ENCODE peak calls at places on chromosomes 2 and 18, in ten cellular contexts. One of them, this sample, is unnamed.

GRCh38 chr2:120210234-120210781 is 12.9 kb downstream of the TMEM185B start:
- DNase-seq in GM12878: no peak
- DNase-seq in upper lobe of left lung: no peak
- DNase-seq in K562: no peak
- DNase-seq in sigmoid colon: no peak
- DNase-seq in spleen: peak; percentile 83
- DNase-seq in suprapubic skin: no peak
- DNase-seq in HCT116: no peak
- DNase-seq in HepG2: no peak
- DNase-seq in transverse colon: no peak
- DNase-seq in this sample: no peak

GRCh38 chr18:7921938-7922587 is 354.9 kb downstream of the PTPRM start:
- DNase-seq in sigmoid colon: no peak
- DNase-seq in K562: no peak
- DNase-seq in upper lobe of left lung: no peak
- DNase-seq in suprapubic skin: no peak
- DNase-seq in spleen: no peak
- DNase-seq in transverse colon: no peak
- DNase-seq in HCT116: peak; percentile 54
- DNase-seq in HepG2: peak; percentile 76
- DNase-seq in GM12878: no peak
- DNase-seq in this sample: no peak

GRCh38 chr2:84129018-84129417 is 330.1 kb downstream of the SUCLG1 start:
- DNase-seq in HCT116: no peak
- DNase-seq in upper lobe of left lung: no peak
- DNase-seq in transverse colon: no peak
- DNase-seq in sigmoid colon: no peak
- DNase-seq in GM12878: no peak
- DNase-seq in suprapubic skin: no peak
- DNase-seq in K562: no peak
- DNase-seq in HepG2: no peak
- DNase-seq in spleen: no peak
- DNase-seq in this sample: no peak

GRCh38 chr2:101710690-101711318 is 13.3 kb downstream of the MAP4K4 start:
- DNase-seq in suprapubic skin: no peak
- DNase-seq in upper lobe of left lung: no peak
- DNase-seq in sigmoid colon: no peak
- DNase-seq in HepG2: no peak
- DNase-seq in K562: no peak
- DNase-seq in HCT116: no peak
- DNase-seq in GM12878: no peak
- DNase-seq in spleen: no peak
- DNase-seq in transverse colon: no peak
- DNase-seq in this sample: no peak

GRCh38 chr2:227818569-227819397 is 5.1 kb downstream of the CCL20 start:
- DNase-seq in spleen: no peak
- DNase-seq in K562: no peak
- DNase-seq in suprapubic skin: peak; percentile 83
- DNase-seq in sigmoid colon: peak; percentile 79
- DNase-seq in HepG2: peak; percentile 100
- DNase-seq in HCT116: no peak
- DNase-seq in upper lobe of left lung: no peak
- DNase-seq in GM12878: no peak
- DNase-seq in transverse colon: peak; percentile 39
- DNase-seq in this sample: peak; percentile 43

GRCh38 chr2:189222440-189222839 is 42.9 kb upstream of the COL5A2 start:
- DNase-seq in K562: no peak
- DNase-seq in transverse colon: peak; percentile 58
- DNase-seq in GM12878: no peak
- DNase-seq in spleen: no peak
- DNase-seq in sigmoid colon: peak; percentile 70
- DNase-seq in suprapubic skin: no peak
- DNase-seq in HepG2: no peak
- DNase-seq in upper lobe of left lung: no peak
- DNase-seq in HCT116: no peak
- DNase-seq in this sample: no peak

GRCh38 chr18:28559511-28559910 is 382.6 kb upstream of the CDH2 start:
- DNase-seq in transverse colon: no peak
- DNase-seq in upper lobe of left lung: no peak
- DNase-seq in spleen: no peak
- DNase-seq in HepG2: no peak
- DNase-seq in HCT116: no peak
- DNase-seq in sigmoid colon: no peak
- DNase-seq in GM12878: no peak
- DNase-seq in suprapubic skin: no peak
- DNase-seq in K562: no peak
- DNase-seq in this sample: no peak

GRCh38 chr2:20551945-20552328 is 99.0 kb downstream of the HS1BP3 start:
- DNase-seq in transverse colon: no peak
- DNase-seq in HCT116: no peak
- DNase-seq in GM12878: no peak
- DNase-seq in sigmoid colon: no peak
- DNase-seq in spleen: peak; percentile 47
- DNase-seq in K562: no peak
- DNase-seq in suprapubic skin: no peak
- DNase-seq in upper lobe of left lung: no peak
- DNase-seq in HepG2: no peak
- DNase-seq in this sample: no peak

GRCh38 chr18:77099501-77100370 is 32.8 kb downstream of the MBP start:
- DNase-seq in upper lobe of left lung: no peak
- DNase-seq in HCT116: no peak
- DNase-seq in transverse colon: no peak
- DNase-seq in spleen: no peak
- DNase-seq in HepG2: no peak
- DNase-seq in sigmoid colon: no peak
- DNase-seq in suprapubic skin: no peak
- DNase-seq in K562: no peak
- DNase-seq in GM12878: no peak
- DNase-seq in this sample: no peak

GRCh38 chr18:77102246-77103040 is 30.1 kb downstream of the MBP start:
- DNase-seq in spleen: no peak
- DNase-seq in suprapubic skin: no peak
- DNase-seq in K562: no peak
- DNase-seq in GM12878: peak; percentile 74
- DNase-seq in transverse colon: no peak
- DNase-seq in HCT116: no peak
- DNase-seq in sigmoid colon: no peak
- DNase-seq in HepG2: no peak
- DNase-seq in upper lobe of left lung: no peak
- DNase-seq in this sample: no peak

GRCh38 chr18:77098554-77099174 is 33.9 kb downstream of the MBP start:
- DNase-seq in sigmoid colon: no peak
- DNase-seq in HCT116: no peak
- DNase-seq in K562: no peak
- DNase-seq in HepG2: no peak
- DNase-seq in spleen: no peak
- DNase-seq in GM12878: no peak
- DNase-seq in upper lobe of left lung: no peak
- DNase-seq in suprapubic skin: no peak
- DNase-seq in transverse colon: no peak
- DNase-seq in this sample: no peak

GRCh38 chr18:77101410-77102245 is 31.0 kb downstream of the MBP start:
- DNase-seq in HepG2: no peak
- DNase-seq in K562: no peak
- DNase-seq in spleen: peak; percentile 91
- DNase-seq in suprapubic skin: peak; percentile 94
- DNase-seq in GM12878: peak; percentile 61
- DNase-seq in upper lobe of left lung: no peak
- DNase-seq in sigmoid colon: peak; percentile 93
- DNase-seq in HCT116: peak; percentile 89
- DNase-seq in transverse colon: peak; percentile 64
- DNase-seq in this sample: no peak

DNA sequence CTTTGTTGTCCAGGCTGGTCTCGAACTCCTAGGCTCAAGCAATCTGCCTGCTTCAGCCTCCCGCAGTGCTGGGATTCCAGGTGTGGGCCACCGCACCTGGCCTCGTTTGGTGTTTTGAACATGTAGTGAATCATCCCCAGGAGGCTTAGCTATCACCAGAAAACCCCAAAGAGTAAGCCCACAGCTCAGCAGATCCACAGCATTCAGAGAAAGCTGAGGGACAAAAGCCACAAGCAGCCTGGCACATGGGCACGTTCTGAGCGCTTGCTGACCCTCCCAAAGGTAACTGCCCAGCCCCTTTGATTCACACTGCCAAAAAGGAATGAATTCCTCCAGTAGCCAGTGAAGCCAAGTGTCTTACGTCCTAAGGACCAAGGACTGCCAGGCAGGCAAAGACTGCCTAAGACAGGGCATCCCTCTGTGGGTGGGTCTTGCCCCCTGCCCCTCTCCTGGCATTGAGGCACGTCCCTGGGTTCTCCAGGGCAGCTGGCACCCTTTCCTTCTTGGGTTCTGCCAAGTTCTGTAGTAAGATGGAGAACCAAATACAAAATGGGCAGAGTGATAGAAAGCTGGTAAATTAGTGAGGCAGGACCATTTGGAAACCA is 31.7 kb downstream of the MBP start:
- DNase-seq in transverse colon: no peak
- DNase-seq in K562: no peak
- DNase-seq in upper lobe of left lung: no peak
- DNase-seq in suprapubic skin: no peak
- DNase-seq in sigmoid colon: no peak
- DNase-seq in spleen: no peak
- DNase-seq in GM12878: no peak
- DNase-seq in HCT116: no peak
- DNase-seq in HepG2: no peak
- DNase-seq in this sample: no peak
- TF ChIP-seq POLR2AphosphoS5 in transverse colon: no peak
- TF ChIP-seq POLR2AphosphoS5 in K562: no peak
- TF ChIP-seq POLR2AphosphoS5 in upper lobe of left lung: no peak
- TF ChIP-seq POLR2AphosphoS5 in suprapubic skin: no peak
- TF ChIP-seq POLR2AphosphoS5 in sigmoid colon: no peak
- TF ChIP-seq POLR2AphosphoS5 in spleen: no peak
- TF ChIP-seq POLR2AphosphoS5 in GM12878: no peak
- TF ChIP-seq POLR2AphosphoS5 in HCT116: no peak
- TF ChIP-seq POLR2AphosphoS5 in HepG2: no peak
- TF ChIP-seq POLR2AphosphoS5 in this sample: no peak

DNA sequence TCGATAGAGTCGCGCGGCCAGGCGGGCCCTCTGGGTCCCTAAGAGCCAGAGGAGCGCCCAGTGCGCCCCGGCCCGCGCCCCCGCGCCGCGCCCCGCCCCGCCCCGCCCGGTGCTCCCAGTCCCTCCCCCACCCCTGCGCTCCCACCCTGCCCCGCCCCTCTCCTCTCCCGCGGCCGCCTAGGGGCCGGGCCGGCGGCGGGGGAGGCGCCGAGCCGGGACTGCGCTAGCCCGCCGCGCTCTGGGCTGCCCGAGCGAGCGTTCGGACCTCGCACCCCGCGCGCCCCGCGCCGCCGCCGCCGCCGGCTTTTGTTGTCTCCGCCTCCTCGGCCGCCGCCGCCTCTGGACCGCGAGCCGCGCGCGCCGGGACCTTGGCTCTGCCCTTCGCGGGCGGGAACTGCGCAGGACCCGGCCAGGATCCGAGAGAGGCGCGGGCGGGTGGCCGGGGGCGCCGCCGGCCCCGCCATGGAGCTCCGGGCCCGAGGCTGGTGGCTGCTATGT is at the start of gene GPC1:
- DNase-seq in GM12878: no peak
- DNase-seq in spleen: peak; percentile 85
- DNase-seq in HCT116: peak; percentile 45
- DNase-seq in suprapubic skin: peak; percentile 67
- DNase-seq in transverse colon: peak; percentile 69
- DNase-seq in sigmoid colon: peak; percentile 85
- DNase-seq in upper lobe of left lung: peak; percentile 96
- DNase-seq in K562: peak; percentile 93
- DNase-seq in HepG2: peak; percentile 40
- DNase-seq in this sample: no peak
- TF ChIP-seq POLR2A in GM12878: no peak
- TF ChIP-seq POLR2A in spleen: no peak
- TF ChIP-seq POLR2A in HCT116: no peak
- TF ChIP-seq POLR2A in suprapubic skin: no peak
- TF ChIP-seq POLR2A in transverse colon: no peak
- TF ChIP-seq POLR2A in sigmoid colon: no peak
- TF ChIP-seq POLR2A in upper lobe of left lung: peak; percentile 36
- TF ChIP-seq POLR2A in K562: no peak
- TF ChIP-seq POLR2A in HepG2: no peak
- TF ChIP-seq POLR2A in this sample: no peak

DNA sequence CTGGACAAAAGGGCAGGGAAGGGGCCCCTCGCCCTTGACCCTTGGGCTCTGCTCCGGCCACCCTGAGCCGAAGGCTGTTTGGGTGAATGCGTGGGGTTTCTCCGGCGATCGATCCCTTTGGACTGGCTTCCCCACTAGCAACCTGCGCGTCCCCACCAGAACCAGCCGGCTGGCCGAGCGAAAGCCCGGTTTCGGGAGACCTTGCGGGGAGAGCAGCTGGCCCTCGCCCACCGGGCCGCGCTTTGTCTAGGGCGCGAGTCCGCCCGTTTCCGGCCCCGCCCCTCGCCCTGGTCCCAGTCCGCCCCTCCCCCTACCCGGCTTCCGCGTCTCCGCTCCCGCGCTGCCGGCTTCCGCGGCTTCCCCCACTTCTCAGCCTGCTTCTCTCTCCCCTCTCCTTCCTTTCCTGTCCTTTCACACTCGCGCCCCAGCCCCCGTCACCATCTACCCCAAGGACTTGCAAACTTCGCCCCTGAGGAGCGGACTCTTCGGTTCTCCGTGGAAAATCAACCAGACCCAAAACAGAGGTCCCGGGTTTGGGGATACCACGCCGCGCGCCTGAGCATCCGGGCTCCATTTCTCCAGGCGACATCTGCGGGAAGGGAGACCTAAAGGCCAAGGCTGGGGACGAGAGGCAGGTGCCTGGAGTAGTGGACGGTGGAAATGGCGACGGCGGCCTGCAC is 48.0 kb upstream of the ATP6V1B1 start:
- DNase-seq in suprapubic skin: peak; percentile 62
- DNase-seq in sigmoid colon: no peak
- DNase-seq in GM12878: no peak
- DNase-seq in HCT116: no peak
- DNase-seq in spleen: no peak
- DNase-seq in HepG2: no peak
- DNase-seq in K562: no peak
- DNase-seq in upper lobe of left lung: peak; percentile 86
- DNase-seq in transverse colon: peak; percentile 54
- DNase-seq in this sample: no peak
- H3K4me3 ChIP-seq in suprapubic skin: peak overlapping the region; percentile 35
- H3K4me3 ChIP-seq in sigmoid colon: peak overlapping the region; percentile 39
- H3K4me3 ChIP-seq in GM12878: no peak overlapping the region
- H3K4me3 ChIP-seq in HCT116: no peak overlapping the region
- H3K4me3 ChIP-seq in spleen: peak overlapping the region; percentile 41
- H3K4me3 ChIP-seq in HepG2: peak overlapping the region; percentile 69
- H3K4me3 ChIP-seq in K562: no peak overlapping the region
- H3K4me3 ChIP-seq in upper lobe of left lung: peak overlapping the region; percentile 44
- H3K4me3 ChIP-seq in transverse colon: peak overlapping the region; percentile 24
- H3K4me3 ChIP-seq in this sample: peak overlapping the region; percentile 52

GRCh38 chr2:23386422-23387220 is 1.6 kb downstream of the KLHL29 start:
- DNase-seq in HepG2: no peak
- DNase-seq in suprapubic skin: no peak
- DNase-seq in HCT116: no peak
- DNase-seq in sigmoid colon: peak; percentile 81
- DNase-seq in spleen: peak; percentile 77
- DNase-seq in GM12878: no peak
- DNase-seq in K562: no peak
- DNase-seq in upper lobe of left lung: peak; percentile 91
- DNase-seq in transverse colon: peak; percentile 35
- DNase-seq in this sample: no peak

GRCh38 chr2:23383087-23383486 is 1.9 kb upstream of the KLHL29 start:
- DNase-seq in upper lobe of left lung: no peak
- DNase-seq in HepG2: no peak
- DNase-seq in HCT116: no peak
- DNase-seq in sigmoid colon: no peak
- DNase-seq in transverse colon: no peak
- DNase-seq in K562: no peak
- DNase-seq in spleen: no peak
- DNase-seq in GM12878: no peak
- DNase-seq in suprapubic skin: no peak
- DNase-seq in this sample: no peak

GRCh38 chr2:23385748-23386421 is 906 bp downstream of the KLHL29 start:
- DNase-seq in spleen: no peak
- DNase-seq in K562: no peak
- DNase-seq in HCT116: no peak
- DNase-seq in sigmoid colon: no peak
- DNase-seq in HepG2: no peak
- DNase-seq in suprapubic skin: no peak
- DNase-seq in transverse colon: no peak
- DNase-seq in upper lobe of left lung: peak; percentile 91
- DNase-seq in GM12878: no peak
- DNase-seq in this sample: no peak

GRCh38 chr2:23385351-23385747 is 370 bp downstream of the KLHL29 start:
- DNase-seq in spleen: peak; percentile 82
- DNase-seq in HepG2: no peak
- DNase-seq in sigmoid colon: peak; percentile 74
- DNase-seq in HCT116: no peak
- DNase-seq in suprapubic skin: no peak
- DNase-seq in GM12878: no peak
- DNase-seq in upper lobe of left lung: peak; percentile 90
- DNase-seq in K562: no peak
- DNase-seq in transverse colon: peak; percentile 26
- DNase-seq in this sample: no peak

GRCh38 chr2:23384551-23385349 is at the start of gene KLHL29:
- DNase-seq in spleen: peak; percentile 90
- DNase-seq in HepG2: no peak
- DNase-seq in suprapubic skin: peak; percentile 89
- DNase-seq in transverse colon: peak; percentile 85
- DNase-seq in sigmoid colon: peak; percentile 95
- DNase-seq in K562: peak; percentile 91
- DNase-seq in GM12878: no peak
- DNase-seq in HCT116: no peak
- DNase-seq in upper lobe of left lung: peak; percentile 99
- DNase-seq in this sample: peak; percentile 75
- TF ChIP-seq POLR2AphosphoS5 in spleen: peak; percentile 81
- TF ChIP-seq POLR2AphosphoS5 in HepG2: no peak
- TF ChIP-seq POLR2AphosphoS5 in suprapubic skin: no peak
- TF ChIP-seq POLR2AphosphoS5 in transverse colon: peak; percentile 86
- TF ChIP-seq POLR2AphosphoS5 in sigmoid colon: peak; percentile 89
- TF ChIP-seq POLR2AphosphoS5 in K562: no peak
- TF ChIP-seq POLR2AphosphoS5 in GM12878: peak; percentile 44
- TF ChIP-seq POLR2AphosphoS5 in HCT116: peak; percentile 86
- TF ChIP-seq POLR2AphosphoS5 in upper lobe of left lung: no peak
- TF ChIP-seq POLR2AphosphoS5 in this sample: no peak